ENCODE peak calls at places on chromosomes 5 and 9, in seven cellular contexts. C, E, W, Z, U, M and R are unnamed samples.

GRCh38 chr9:99831857-99832557 is 10.3 kb downstream of the NR4A3 start:
- DNase-seq in C (no peak), E (no peak), W (no peak), Z (no peak), U (no peak), M (no peak), R (no peak)

GRCh38 chr5:67030289-67031069 is 166.1 kb downstream of the CD180 start:
- DNase-seq in C (peak), E (no peak), W (peak), Z (no peak), U (no peak), M (no peak), R (no peak)

GRCh38 chr5:172771439-172772111 is 580 bp upstream of the DUSP1 start:
- DNase-seq in C (no peak), E (peak), W (no peak), Z (no peak), U (no peak), M (no peak), R (no peak)

GRCh38 chr9:35333551-35333950 is 156.4 kb upstream of the RUSC2 start:
- DNase-seq in C (peak), E (peak), W (peak), Z (no peak), U (no peak), M (no peak), R (no peak)

GRCh38 chr9:77011973-77012817 is 7.3 kb upstream of the FOXB2 start:
- DNase-seq in C (peak), E (peak), W (peak), Z (no peak), U (peak), M (no peak), R (no peak)

GRCh38 chr5:173917788-173918786 is 29.9 kb downstream of the CPEB4 start:
- DNase-seq in C (peak), E (peak), W (peak), Z (no peak), U (peak), M (no peak), R (peak)

GRCh38 chr5:126192226-126192625 is 231.0 kb upstream of the GRAMD2B start:
- DNase-seq in C (no peak), E (no peak), W (no peak), Z (no peak), U (no peak), M (no peak), R (no peak)

GRCh38 chr5:39661026-39661779 is 236.4 kb upstream of the DAB2 start:
- DNase-seq in C (no peak), E (no peak), W (no peak), Z (no peak), U (no peak), M (no peak), R (no peak)

GRCh38 chr9:4741365-4742031 is 496 bp upstream of the AK3 start:
- DNase-seq in C (peak), E (peak), W (no peak), Z (peak), U (no peak), M (no peak), R (peak)

GRCh38 chr5:132387649-132388117 is 18.2 kb downstream of the SLC22A5 start:
- DNase-seq in C (peak), E (peak), W (peak), Z (no peak), U (no peak), M (peak), R (no peak)

GRCh38 chr5:67377651-67378050 is 181.1 kb upstream of the CD180 start:
- DNase-seq in C (no peak), E (no peak), W (no peak), Z (peak), U (no peak), M (no peak), R (no peak)